ENCODE peak calls at places on chromosomes 11 and 22, in five cellular contexts. O, U, E, D and S are unnamed samples.

GRCh38 chr11:122115520-122116343 is at the start of gene BLID:
- DNase-seq in O (peak; percentile 61), U (peak; percentile 22), E (no peak), D (peak; percentile 60), S (peak; percentile 21)

GRCh38 chr11:73236879-73237278 is 18.8 kb downstream of the P2RY2 start:
- DNase-seq in O (peak; percentile 44), U (peak; percentile 65), E (peak; percentile 66), D (no peak), S (peak; percentile 69)

GRCh38 chr11:133531971-133532651 is at the start of gene OPCML:
- DNase-seq in O (no peak), U (no peak), E (no peak), D (no peak), S (no peak)

GRCh38 chr22:37659066-37659896 is 758 bp downstream of the PDXP start:
- DNase-seq in O (no peak), U (peak; percentile 56), E (no peak), D (no peak), S (no peak)

GRCh38 chr11:16049611-16050010 is 306.7 kb downstream of the SOX6 start:
- DNase-seq in O (no peak), U (no peak), E (no peak), D (no peak), S (no peak)

GRCh38 chr22:19759994-19760651 is 455 bp upstream of the TBX1 start:
- DNase-seq in O (no peak), U (no peak), E (no peak), D (no peak), S (no peak)

GRCh38 chr11:68525930-68526329 is 65.4 kb downstream of the PPP6R3 start:
- DNase-seq in O (peak; percentile 38), U (no peak), E (no peak), D (peak; percentile 42), S (no peak)

GRCh38 chr22:25165785-25166184 is 33.9 kb upstream of the CRYBB3 start:
- DNase-seq in O (no peak), U (no peak), E (no peak), D (no peak), S (no peak)

GRCh38 chr22:40463727-40464126 is 93.3 kb downstream of the SGSM3 start:
- DNase-seq in O (no peak), U (peak; percentile 57), E (no peak), D (no peak), S (no peak)

GRCh38 chr11:69627551-69627950 is 13.4 kb upstream of the CCND1 start:
- DNase-seq in O (no peak), U (no peak), E (no peak), D (no peak), S (no peak)

GRCh38 chr22:36765943-36766450 is 9.9 kb downstream of the IFT27 start:
- DNase-seq in O (peak; percentile 40), U (no peak), E (no peak), D (peak; percentile 12), S (no peak)

GRCh38 chr22:25399649-25400151 is 164.8 kb upstream of the GRK3 start:
- DNase-seq in O (no peak), U (no peak), E (no peak), D (no peak), S (no peak)

GRCh38 chr11:129418039-129418438 is 42.4 kb downstream of the BARX2 start:
- DNase-seq in O (no peak), U (peak; percentile 47), E (no peak), D (no peak), S (no peak)

GRCh38 chr11:130047141-130047540 is 22.6 kb upstream of the APLP2 start:
- DNase-seq in O (no peak), U (no peak), E (no peak), D (no peak), S (no peak)

GRCh38 chr11:61361686-61362541 is at the start of the genes CYB561A3 and TMEM138:
- DNase-seq in O (peak; percentile 89), U (peak; percentile 97), E (peak; percentile 92), D (peak; percentile 95), S (peak; percentile 90)

GRCh38 chr22:29216873-29217666 is 11.4 kb downstream of the EMID1 start:
- DNase-seq in O (no peak), U (peak; percentile 49), E (no peak), D (no peak), S (no peak)

GRCh38 chr11:132718711-132719641 is 813.3 kb downstream of the OPCML start:
- DNase-seq in O (no peak), U (peak; percentile 73), E (no peak), D (peak; percentile 37), S (no peak)

GRCh38 chr11:93474122-93474521 is 69.1 kb downstream of the SMCO4 start:
- DNase-seq in O (no peak), U (no peak), E (no peak), D (no peak), S (no peak)
- H3K4me3 ChIP-seq in O (no peak overlapping the region), U (no peak overlapping the region), E (no peak overlapping the region), D (no peak overlapping the region), S (no peak overlapping the region)

GRCh38 chr11:2392241-2392959 is 8.2 kb upstream of the TSSC4 start:
- DNase-seq in O (no peak), U (no peak), E (no peak), D (no peak), S (no peak)

GRCh38 chr11:2389344-2390026 is 11.1 kb upstream of the TSSC4 start:
- DNase-seq in O (no peak), U (no peak), E (no peak), D (no peak), S (no peak)

GRCh38 chr11:2390091-2390870 is 10.3 kb upstream of the TSSC4 start:
- DNase-seq in O (peak; percentile 19), U (no peak), E (no peak), D (no peak), S (no peak)

GRCh38 chr11:2391663-2391975 is 8.9 kb upstream of the TSSC4 start:
- DNase-seq in O (no peak), U (no peak), E (no peak), D (no peak), S (no peak)

GRCh38 chr11:2390871-2391662 is 9.5 kb upstream of the TSSC4 start:
- DNase-seq in O (peak; percentile 84), U (no peak), E (no peak), D (peak; percentile 79), S (no peak)
- H3K4me3 ChIP-seq in O (no peak overlapping the region), U (no peak overlapping the region), E (no peak overlapping the region), D (no peak overlapping the region), S (no peak overlapping the region)

GRCh38 chr22:41479671-41480396 is 10.9 kb downstream of the ACO2 start:
- DNase-seq in O (peak; percentile 75), U (no peak), E (no peak), D (peak; percentile 92), S (no peak)
- H3K4me3 ChIP-seq in O (no peak overlapping the region), U (no peak overlapping the region), E (no peak overlapping the region), D (no peak overlapping the region), S (no peak overlapping the region)

DNA sequence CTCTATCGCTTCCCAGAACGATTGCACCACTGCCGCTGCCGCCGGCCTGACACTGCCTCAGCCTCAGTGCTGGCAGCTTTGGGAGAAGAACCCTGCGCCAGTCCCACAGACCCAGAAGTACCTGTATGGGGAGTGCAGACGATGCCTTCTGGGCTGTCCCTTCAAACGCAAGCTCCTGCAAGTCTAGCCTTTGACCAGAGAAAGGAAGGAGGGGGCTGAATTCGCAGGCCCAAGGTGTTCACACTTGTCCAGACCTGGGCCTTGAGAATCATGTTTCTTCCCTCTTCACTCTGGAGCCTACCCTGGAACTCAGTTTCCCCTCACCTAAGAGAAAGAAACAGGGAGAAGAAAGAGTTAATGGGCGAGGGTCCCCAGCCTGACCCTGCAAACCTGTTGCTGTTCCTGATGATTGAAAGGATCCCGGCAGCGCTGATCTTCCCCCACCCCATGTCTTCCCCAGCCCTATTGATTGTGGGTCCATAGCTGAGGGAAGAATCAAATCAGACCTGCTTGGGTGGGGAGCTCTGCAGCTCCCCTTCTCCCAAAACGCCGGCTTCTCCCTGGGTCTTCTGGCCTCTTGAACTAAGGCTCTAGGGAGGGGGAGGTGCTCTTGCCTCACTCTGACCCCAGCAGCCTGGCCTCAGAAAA is 786 bp upstream of the MCAM start:
- DNase-seq in O (no peak), U (no peak), E (no peak), D (no peak), S (no peak)
- H3K4me3 ChIP-seq in O (no peak overlapping the region), U (peak overlapping the region; percentile 42), E (peak overlapping the region; percentile 32), D (no peak overlapping the region), S (peak overlapping the region; percentile 94)

GRCh38 chr11:120102862-120103118 is 35.1 kb downstream of the TRIM29 start:
- DNase-seq in O (no peak), U (no peak), E (no peak), D (no peak), S (no peak)
- H3K4me3 ChIP-seq in O (no peak overlapping the region), U (no peak overlapping the region), E (no peak overlapping the region), D (no peak overlapping the region), S (no peak overlapping the region)